ENCODE peak calls at places on chromosomes 12 and 14, in six cellular contexts. E is HuH-7.5; O is cardiac fibroblast; X is trophoblast cell; R is sciatic nerve; V is CD8-positive, alpha-beta memory T cell. H is an unnamed sample.

GRCh38 chr14:68956728-68957127 is 22.4 kb downstream of the ACTN1 start:
- DNase-seq in E (no peak), O (no peak), X (no peak), R (no peak), V (no peak), H (no peak)

GRCh38 chr12:127389923-127390322 is 877.0 kb upstream of the TMEM132C start:
- DNase-seq in E (no peak), O (peak; percentile 75), X (no peak), R (no peak), V (no peak), H (no peak)

GRCh38 chr12:127811988-127812387 is 455.0 kb upstream of the TMEM132C start:
- DNase-seq in E (no peak), O (peak; percentile 3), X (peak; percentile 2), R (no peak), V (no peak), H (no peak)

GRCh38 chr14:32311294-32312009 is 17.6 kb upstream of the AKAP6 start:
- DNase-seq in E (no peak), O (no peak), X (no peak), R (no peak), V (no peak), H (no peak)

GRCh38 chr12:14557966-14558365 is 9.7 kb downstream of the PLBD1 start:
- DNase-seq in E (no peak), O (no peak), X (no peak), R (no peak), V (no peak), H (no peak)

GRCh38 chr12:28631831-28632230 is 441.6 kb downstream of the CCDC91 start:
- DNase-seq in E (no peak), O (peak; percentile 24), X (no peak), R (no peak), V (no peak), H (no peak)

GRCh38 chr14:104656014-104656714 is 33.3 kb upstream of the INF2 start:
- DNase-seq in E (no peak), O (peak; percentile 31), X (peak; percentile 97), R (no peak), V (no peak), H (peak; percentile 40)

GRCh38 chr14:56126514-56126913 is 8.3 kb downstream of the PELI2 start:
- DNase-seq in E (no peak), O (no peak), X (no peak), R (no peak), V (no peak), H (no peak)

GRCh38 chr12:18546399-18546798 is 191.4 kb downstream of the PLCZ1 start:
- DNase-seq in E (no peak), O (peak; percentile 77), X (no peak), R (no peak), V (no peak), H (no peak)

GRCh38 chr12:44389038-44389437 is 487.1 kb downstream of the NELL2 start:
- DNase-seq in E (no peak), O (no peak), X (no peak), R (no peak), V (no peak), H (no peak)

GRCh38 chr12:12896261-12896660 is 4.9 kb downstream of the GPRC5A start:
- DNase-seq in E (no peak), O (peak; percentile 74), X (no peak), R (no peak), V (no peak), H (no peak)

GRCh38 chr12:49293056-49293956 is 1.6 kb upstream of the PRPH start:
- DNase-seq in E (no peak), O (no peak), X (no peak), R (no peak), V (no peak), H (no peak)

GRCh38 chr12:120196363-120196762 is 1.8 kb upstream of the GCN1 start:
- DNase-seq in E (no peak), O (peak; percentile 12), X (peak; percentile 41), R (no peak), V (no peak), H (no peak)

GRCh38 chr12:100359822-100360221 is 2.9 kb downstream of the SLC17A8 start:
- DNase-seq in E (no peak), O (peak; percentile 7), X (peak; percentile 54), R (no peak), V (no peak), H (no peak)

GRCh38 chr12:92546826-92547348 is 155.9 kb upstream of the PLEKHG7 start:
- DNase-seq in E (no peak), O (no peak), X (no peak), R (no peak), V (no peak), H (no peak)

GRCh38 chr12:81017792-81018191 is 60.1 kb upstream of the ACSS3 start:
- DNase-seq in E (no peak), O (no peak), X (no peak), R (no peak), V (no peak), H (no peak)

GRCh38 chr12:69287556-69287955 is 48.2 kb downstream of the CPSF6 start:
- DNase-seq in E (no peak), O (no peak), X (peak; percentile 90), R (no peak), V (no peak), H (no peak)

H was measured in COLO829.